ENCODE peak calls at places on chromosomes 11 and 22, in seven cellular contexts. F, N, W, M, J, C and G are unnamed samples.

GRCh38 chr11:119323532-119324033 is 6.7 kb upstream of the MCAM start:
- DNase-seq in F (peak; percentile 72), N (peak; percentile 71), W (peak; percentile 54), M (peak; percentile 88), J (peak; percentile 68), C (peak; percentile 42), G (peak; percentile 23)

GRCh38 chr11:12841946-12842630 is 167.0 kb upstream of the RASSF10 start:
- DNase-seq in F (peak; percentile 80), N (peak; percentile 83), W (no peak), M (no peak), J (no peak), C (peak; percentile 44), G (no peak)

GRCh38 chr11:45615182-45615792 is 50.1 kb downstream of the CHST1 start:
- DNase-seq in F (no peak), N (no peak), W (no peak), M (no peak), J (no peak), C (no peak), G (no peak)

GRCh38 chr11:35584321-35584720 is 33.9 kb upstream of the FJX1 start:
- DNase-seq in F (peak; percentile 72), N (peak; percentile 45), W (no peak), M (no peak), J (no peak), C (no peak), G (peak; percentile 80)

GRCh38 chr11:96095884-96096301 is 172.0 kb upstream of the MTMR2 start:
- DNase-seq in F (no peak), N (no peak), W (no peak), M (no peak), J (no peak), C (no peak), G (no peak)

GRCh38 chr22:38761202-38762162 is 5.7 kb upstream of the SUN2 start:
- DNase-seq in F (no peak), N (no peak), W (no peak), M (no peak), J (no peak), C (no peak), G (no peak)

GRCh38 chr11:106011481-106011880 is 10.6 kb downstream of the MSANTD4 start:
- DNase-seq in F (peak; percentile 7), N (no peak), W (no peak), M (no peak), J (no peak), C (no peak), G (no peak)

GRCh38 chr11:84465040-84465439 is 1162.1 kb downstream of the DLG2 start:
- DNase-seq in F (peak; percentile 36), N (peak; percentile 38), W (no peak), M (no peak), J (no peak), C (no peak), G (peak; percentile 9)

GRCh38 chr11:61158691-61159381 is 2.4 kb downstream of the VPS37C start:
- DNase-seq in F (peak; percentile 80), N (peak; percentile 58), W (no peak), M (no peak), J (no peak), C (no peak), G (no peak)

GRCh38 chr11:74579577-74580270 is 12.7 kb upstream of the POLD3 start:
- DNase-seq in F (no peak), N (no peak), W (no peak), M (no peak), J (no peak), C (no peak), G (no peak)

GRCh38 chr11:17384002-17384511 is 4.4 kb downstream of the KCNJ11 start:
- DNase-seq in F (peak; percentile 85), N (peak; percentile 77), W (peak; percentile 55), M (peak; percentile 83), J (peak; percentile 71), C (peak; percentile 60), G (peak; percentile 35)

GRCh38 chr11:45646275-45646970 is 19.0 kb downstream of the CHST1 start:
- DNase-seq in F (peak; percentile 58), N (peak; percentile 29), W (no peak), M (no peak), J (no peak), C (no peak), G (no peak)

GRCh38 chr11:2421226-2421994 is 20.9 kb downstream of the TSSC4 start:
- DNase-seq in F (no peak), N (no peak), W (no peak), M (no peak), J (no peak), C (no peak), G (no peak)

GRCh38 chr11:64568584-64569140 is 22.4 kb upstream of the SLC22A12 start:
- DNase-seq in F (no peak), N (no peak), W (no peak), M (no peak), J (no peak), C (no peak), G (no peak)

GRCh38 chr11:12802418-12803085 is 128.3 kb downstream of the TEAD1 start:
- DNase-seq in F (peak; percentile 48), N (peak; percentile 86), W (no peak), M (no peak), J (no peak), C (peak; percentile 61), G (no peak)

GRCh38 chr11:8338138-8338537 is 74.5 kb upstream of the LMO1 start:
- DNase-seq in F (peak; percentile 63), N (peak; percentile 19), W (no peak), M (peak; percentile 22), J (no peak), C (no peak), G (no peak)

GRCh38 chr22:35601743-35602633 is 15.1 kb downstream of the MB start:
- DNase-seq in F (peak; percentile 89), N (peak; percentile 27), W (peak; percentile 92), M (no peak), J (no peak), C (peak; percentile 8), G (peak; percentile 70)

GRCh38 chr11:75148436-75148983 is 2.4 kb upstream of the SLCO2B1 start:
- DNase-seq in F (no peak), N (no peak), W (no peak), M (no peak), J (no peak), C (no peak), G (no peak)

GRCh38 chr11:1938343-1939005 is 8.7 kb upstream of the MRPL23 start:
- DNase-seq in F (no peak), N (no peak), W (no peak), M (no peak), J (no peak), C (no peak), G (no peak)